ENCODE peak calls at places on chromosomes 12 and 14, in nine cellular contexts. Q, F, E, P, A, S, I, O and T are unnamed samples.

GRCh38 chr14:30375280-30375892 is 183.6 kb upstream of the G2E3 start:
- DNase-seq in Q (peak; percentile 50), F (peak; percentile 72), E (peak; percentile 59), P (peak; percentile 81), A (peak; percentile 64), S (peak; percentile 15), I (peak; percentile 64), O (peak; percentile 41), T (peak; percentile 66)

GRCh38 chr12:51162217-51162616 is 10.7 kb downstream of the TFCP2 start:
- DNase-seq in Q (no peak), F (no peak), E (no peak), P (no peak), A (no peak), S (no peak), I (no peak), O (no peak), T (no peak)

GRCh38 chr14:65290830-65291229 is 121.7 kb upstream of the FUT8 start:
- DNase-seq in Q (peak; percentile 71), F (no peak), E (no peak), P (no peak), A (peak; percentile 91), S (peak; percentile 97), I (peak; percentile 93), O (no peak), T (no peak)

GRCh38 chr12:47561746-47562145 is 144.1 kb downstream of the RPAP3 start:
- DNase-seq in Q (no peak), F (no peak), E (no peak), P (no peak), A (no peak), S (no peak), I (no peak), O (no peak), T (no peak)

GRCh38 chr12:47039756-47040155 is 39.7 kb upstream of the PCED1B start:
- DNase-seq in Q (no peak), F (no peak), E (no peak), P (no peak), A (no peak), S (no peak), I (no peak), O (no peak), T (no peak)

GRCh38 chr14:55614304-55614703 is 34.3 kb downstream of the KTN1 start:
- DNase-seq in Q (no peak), F (no peak), E (no peak), P (no peak), A (no peak), S (no peak), I (no peak), O (no peak), T (no peak)

GRCh38 chr14:20857630-20858261 is 33.4 kb upstream of the RNASE3 start:
- DNase-seq in Q (peak; percentile 49), F (peak; percentile 72), E (peak; percentile 48), P (peak; percentile 59), A (peak; percentile 68), S (no peak), I (peak; percentile 61), O (no peak), T (peak; percentile 77)

GRCh38 chr14:73712540-73713141 is 1.5 kb downstream of the PNMA1 start:
- DNase-seq in Q (peak; percentile 22), F (peak; percentile 44), E (no peak), P (peak; percentile 77), A (peak; percentile 19), S (no peak), I (no peak), O (no peak), T (no peak)

GRCh38 chr12:77102691-77103090 is 37.3 kb upstream of the E2F7 start:
- DNase-seq in Q (peak; percentile 78), F (no peak), E (no peak), P (no peak), A (peak; percentile 57), S (no peak), I (peak; percentile 54), O (no peak), T (no peak)

GRCh38 chr12:109714141-109714912 is 702 bp downstream of the FAM222A start:
- DNase-seq in Q (peak; percentile 31), F (peak; percentile 77), E (peak; percentile 29), P (peak; percentile 87), A (peak; percentile 64), S (no peak), I (peak; percentile 42), O (no peak), T (peak; percentile 40)

GRCh38 chr12:28176295-28176694 is 14.0 kb upstream of the CCDC91 start:
- DNase-seq in Q (no peak), F (no peak), E (no peak), P (no peak), A (no peak), S (no peak), I (no peak), O (no peak), T (no peak)

GRCh38 chr12:41924111-41924510 is 220.6 kb downstream of the GXYLT1 start:
- DNase-seq in Q (no peak), F (no peak), E (peak; percentile 32), P (no peak), A (no peak), S (no peak), I (no peak), O (no peak), T (no peak)

GRCh38 chr14:104903990-104904389 is 20.7 kb upstream of the PLD4 start:
- DNase-seq in Q (no peak), F (no peak), E (no peak), P (no peak), A (no peak), S (no peak), I (no peak), O (no peak), T (no peak)

GRCh38 chr12:107415066-107415465 is 270.5 kb upstream of the PWP1 start:
- DNase-seq in Q (peak; percentile 57), F (no peak), E (no peak), P (no peak), A (no peak), S (peak; percentile 9), I (no peak), O (no peak), T (no peak)

GRCh38 chr14:63543826-63544320 is 696 bp upstream of the PPP2R5E start:
- DNase-seq in Q (peak; percentile 16), F (no peak), E (no peak), P (peak; percentile 71), A (peak; percentile 12), S (no peak), I (no peak), O (no peak), T (peak; percentile 26)

GRCh38 chr14:103546651-103547454 is 15.6 kb downstream of the BAG5 start:
- DNase-seq in Q (peak; percentile 30), F (peak; percentile 96), E (no peak), P (peak; percentile 83), A (peak; percentile 59), S (no peak), I (peak; percentile 56), O (no peak), T (no peak)

GRCh38 chr14:104349950-104350349 is 211.6 kb downstream of the KIF26A start:
- DNase-seq in Q (no peak), F (no peak), E (peak; percentile 16), P (peak; percentile 73), A (no peak), S (no peak), I (no peak), O (no peak), T (no peak)

GRCh38 chr12:128956755-128957154 is 103.5 kb downstream of the GLT1D1 start:
- DNase-seq in Q (no peak), F (no peak), E (no peak), P (no peak), A (no peak), S (no peak), I (no peak), O (no peak), T (no peak)

GRCh38 chr14:26293909-26294308 is 303.9 kb downstream of the NOVA1 start:
- DNase-seq in Q (no peak), F (peak; percentile 29), E (no peak), P (no peak), A (no peak), S (no peak), I (no peak), O (no peak), T (no peak)

GRCh38 chr12:122867701-122868461 is 28.0 kb downstream of the VPS37B start:
- DNase-seq in Q (no peak), F (peak; percentile 75), E (no peak), P (no peak), A (no peak), S (no peak), I (no peak), O (no peak), T (no peak)

GRCh38 chr12:106245767-106246166 is 2.1 kb downstream of the CKAP4 start:
- DNase-seq in Q (peak; percentile 69), F (no peak), E (peak; percentile 68), P (peak; percentile 59), A (peak; percentile 88), S (no peak), I (peak; percentile 82), O (no peak), T (no peak)

GRCh38 chr12:96164951-96165858 is 29.0 kb upstream of the ELK3 start:
- DNase-seq in Q (no peak), F (no peak), E (no peak), P (no peak), A (peak; percentile 12), S (no peak), I (no peak), O (no peak), T (no peak)

GRCh38 chr14:64232095-64232830 is 61.9 kb downstream of the ESR2 start:
- DNase-seq in Q (peak; percentile 94), F (no peak), E (no peak), P (no peak), A (peak; percentile 82), S (peak; percentile 69), I (peak; percentile 95), O (no peak), T (no peak)

GRCh38 chr12:113899844-113900471 is 66.2 kb downstream of the RBM19 start:
- DNase-seq in Q (no peak), F (no peak), E (no peak), P (peak; percentile 93), A (no peak), S (no peak), I (no peak), O (no peak), T (no peak)

GRCh38 chr12:93964936-93965335 is 183.4 kb upstream of the PLXNC1 start:
- DNase-seq in Q (no peak), F (no peak), E (no peak), P (no peak), A (no peak), S (no peak), I (no peak), O (no peak), T (no peak)